ENCODE peak calls at places on chromosomes 3 and 15, in seven cellular contexts. M, Z, P, N, U, F and Y are unnamed samples.

GRCh38 chr15:64093627-64094417 is at the start of gene CIAO2A:
- DNase-seq in Z (peak; percentile 82), U (peak; percentile 96), N (peak; percentile 91), F (peak; percentile 97), M (peak; percentile 70), P (peak; percentile 99), Y (peak; percentile 99)

GRCh38 chr15:28098766-28099554 is at the start of gene OCA2:
- DNase-seq in P (peak; percentile 66), N (peak; percentile 86), M (peak; percentile 59), Z (peak; percentile 68), F (peak; percentile 40), U (peak; percentile 79), Y (peak; percentile 83)

GRCh38 chr3:13009132-13009945 is 63.9 kb downstream of the IQSEC1 start:
- DNase-seq in Z (no peak), P (no peak), M (no peak), F (no peak), U (peak; percentile 90), N (no peak), Y (no peak)

GRCh38 chr15:100429116-100429728 is 87.4 kb upstream of the ADAMTS17 start:
- DNase-seq in P (no peak), Z (no peak), N (no peak), F (no peak), M (no peak), U (no peak), Y (no peak)

GRCh38 chr3:70890085-70890484 is 577.6 kb upstream of the MDFIC2 start:
- DNase-seq in M (no peak), U (no peak), F (no peak), Z (no peak), N (no peak), P (no peak), Y (no peak)

GRCh38 chr15:41690636-41691035 is 30.4 kb downstream of the MGA start:
- DNase-seq in P (no peak), M (no peak), N (no peak), U (no peak), F (no peak), Z (no peak), Y (no peak)

GRCh38 chr3:106765342-106765741 is 611.9 kb upstream of the CCDC54 start:
- DNase-seq in U (no peak), M (no peak), Z (no peak), P (peak; percentile 90), F (peak; percentile 98), N (no peak), Y (peak; percentile 86)

GRCh38 chr3:196666001-196666867 is 26.7 kb downstream of the NRROS start:
- DNase-seq in P (peak; percentile 68), U (no peak), N (no peak), Z (peak; percentile 40), M (no peak), F (peak; percentile 66), Y (peak; percentile 57)

GRCh38 chr3:151835751-151836550 is 22.0 kb downstream of the AADAC start:
- DNase-seq in U (no peak), F (peak; percentile 78), P (peak; percentile 77), Z (no peak), M (no peak), N (no peak), Y (peak; percentile 85)

GRCh38 chr15:80584973-80585372 is 110.1 kb upstream of the ABHD17C start:
- DNase-seq in U (no peak), F (no peak), Z (no peak), M (no peak), P (no peak), N (no peak), Y (no peak)

GRCh38 chr3:57805674-57806073 is 49.6 kb downstream of the SLMAP start:
- DNase-seq in Z (no peak), N (no peak), M (no peak), P (peak; percentile 79), U (no peak), F (peak; percentile 82), Y (peak; percentile 66)

GRCh38 chr3:36701903-36702374 is 62.4 kb downstream of the DCLK3 start:
- DNase-seq in P (peak; percentile 93), Z (no peak), M (no peak), F (peak; percentile 90), U (no peak), N (no peak), Y (peak; percentile 89)

GRCh38 chr15:40859206-40859851 is 14.7 kb downstream of the RHOV start:
- DNase-seq in F (peak; percentile 44), Z (peak; percentile 87), M (peak; percentile 69), U (peak; percentile 86), P (peak; percentile 73), N (peak; percentile 83), Y (peak; percentile 88)

GRCh38 chr3:53748512-53749271 is 97.5 kb downstream of the CHDH start:
- DNase-seq in F (no peak), N (no peak), U (no peak), M (no peak), P (no peak), Z (no peak), Y (no peak)

GRCh38 chr3:25137606-25138005 is 290.5 kb upstream of the RARB start:
- DNase-seq in Z (no peak), P (no peak), F (no peak), U (no peak), M (no peak), N (no peak), Y (no peak)

GRCh38 chr3:89851974-89852621 is 744.7 kb downstream of the EPHA3 start:
- DNase-seq in N (peak; percentile 79), F (peak; percentile 4), Z (peak; percentile 78), U (no peak), M (peak; percentile 67), P (peak; percentile 24), Y (peak; percentile 80)

GRCh38 chr3:123880998-123881561 is 3.1 kb downstream of the MYLK start:
- DNase-seq in F (peak; percentile 42), P (peak; percentile 54), N (no peak), M (no peak), U (no peak), Z (peak; percentile 22), Y (peak; percentile 76)

GRCh38 chr3:163785693-163786092 is 1292.6 kb downstream of the SI start:
- DNase-seq in M (no peak), P (no peak), U (no peak), Z (peak; percentile 8), F (no peak), N (no peak), Y (peak; percentile 1)

GRCh38 chr3:37853691-37854413 is 7.8 kb upstream of the CTDSPL start:
- DNase-seq in F (no peak), M (no peak), U (no peak), P (no peak), N (no peak), Z (no peak), Y (no peak)

GRCh38 chr3:120435621-120436020 is 15.2 kb downstream of the FSTL1 start:
- DNase-seq in U (no peak), P (peak; percentile 70), Z (no peak), N (no peak), F (peak; percentile 70), M (no peak), Y (peak; percentile 48)

GRCh38 chr3:36493051-36493450 is 112.7 kb downstream of the STAC start:
- DNase-seq in Z (no peak), M (no peak), P (no peak), N (no peak), U (no peak), F (no peak), Y (no peak)

GRCh38 chr3:121362035-121362734 is 183.6 kb downstream of the POLQ start:
- DNase-seq in N (no peak), P (no peak), M (no peak), Z (no peak), F (no peak), U (no peak), Y (no peak)

GRCh38 chr3:23004971-23005370 is 198.2 kb upstream of the UBE2E2 start:
- DNase-seq in M (no peak), Z (no peak), P (peak; percentile 79), U (no peak), N (no peak), F (peak; percentile 88), Y (peak; percentile 78)

GRCh38 chr3:14369675-14370669 is 32.4 kb upstream of the SLC6A6 start:
- DNase-seq in Z (no peak), U (peak; percentile 69), P (no peak), M (no peak), N (no peak), F (no peak), Y (no peak)

GRCh38 chr3:113927556-113927955 is 20.3 kb upstream of the ZDHHC23 start:
- DNase-seq in Z (no peak), N (no peak), F (no peak), U (no peak), M (no peak), P (no peak), Y (no peak)

DNA sequence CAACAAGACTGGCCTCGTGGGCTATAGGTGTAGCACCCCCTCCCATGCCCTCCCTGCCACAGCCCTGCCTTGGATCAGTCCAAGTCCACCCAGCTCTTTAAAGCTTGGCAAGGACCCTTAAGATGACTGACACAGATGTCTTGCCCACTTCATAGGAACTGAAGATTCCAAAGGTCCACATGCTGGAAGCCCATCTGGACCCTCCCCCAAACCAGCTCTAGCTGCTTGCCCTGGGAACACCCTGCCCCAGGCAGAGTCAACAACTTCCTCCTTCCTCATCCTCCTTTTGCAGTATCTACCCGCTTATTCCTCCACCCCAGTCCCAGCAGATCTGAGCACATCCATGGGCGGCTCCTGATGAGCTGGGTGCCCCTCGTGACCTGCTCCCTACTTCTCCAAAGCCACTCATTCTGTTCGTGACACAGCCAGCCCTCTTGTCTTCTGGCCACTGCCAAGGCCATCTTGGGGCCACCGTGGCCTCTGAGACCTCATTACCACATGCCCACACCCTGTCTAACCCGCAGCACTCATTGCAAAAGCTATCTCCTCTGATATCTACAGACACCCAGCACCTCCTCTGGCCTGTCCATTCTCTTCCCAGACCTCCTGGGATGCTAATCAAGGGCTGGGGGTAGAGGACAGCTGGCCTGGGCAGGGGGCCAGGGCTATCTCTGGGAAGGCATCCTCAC is 2.0 kb upstream of the PFKFB4 start:
- DNase-seq in N (no peak), F (no peak), P (no peak), U (peak; percentile 89), Z (no peak), M (no peak), Y (no peak)
- TF ChIP-seq CTCF in N (peak; percentile 42), F (no peak), P (no peak), U (no peak), Z (peak; percentile 19), M (peak; percentile 7), Y (no peak)

GRCh38 chr15:61644550-61644949 is 415.4 kb upstream of the RORA start:
- DNase-seq in U (no peak), Z (no peak), M (no peak), N (no peak), P (no peak), F (no peak), Y (peak; percentile 24)
- TF ChIP-seq CTCF in U (no peak), Z (peak; percentile 23), M (no peak), N (peak; percentile 28), P (no peak), F (no peak), Y (peak; percentile 31)

DNA sequence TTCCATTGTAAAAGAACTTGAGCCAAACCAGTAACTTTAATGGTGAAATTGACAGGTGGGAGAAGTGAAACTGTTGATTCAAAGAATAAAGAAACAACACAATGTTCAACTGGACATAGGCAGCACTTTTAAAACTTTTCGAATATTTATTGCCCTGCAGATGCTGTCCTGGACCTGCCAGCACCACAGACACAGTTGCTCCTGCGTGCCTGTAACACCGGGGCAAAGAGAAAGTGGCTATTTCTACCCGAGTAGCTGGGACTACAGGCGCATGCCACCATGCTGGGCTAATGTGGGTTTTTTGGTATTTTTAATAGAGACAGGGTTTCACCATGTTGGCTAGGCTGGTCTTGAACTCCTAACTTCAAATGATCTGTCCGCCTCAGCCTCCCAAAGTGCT is 7.4 kb downstream of the IL5RA start:
- DNase-seq in N (no peak), U (no peak), Z (no peak), P (no peak), M (no peak), F (no peak), Y (no peak)
- TF ChIP-seq CTCF in N (no peak), U (no peak), Z (no peak), P (no peak), M (no peak), F (no peak), Y (no peak)

GRCh38 chr3:185084883-185085282 is 68.0 kb downstream of the C3orf70 start:
- DNase-seq in N (no peak), Z (no peak), P (no peak), F (peak; percentile 69), M (no peak), U (no peak), Y (peak; percentile 13)
- TF ChIP-seq CTCF in N (no peak), Z (no peak), P (no peak), F (peak; percentile 23), M (no peak), U (no peak), Y (peak; percentile 13)